ENCODE peak calls at places on chromosome 14, in five cellular contexts. L is upper lobe of right lung, Z is nephron progenitor cell, U is omental fat pad, K is AG09319. H is an unnamed sample.

GRCh38 chr14:102164241-102164641 is 24.5 kb downstream of the WDR20 start:
- DNase-seq in L (no peak), Z (no peak), U (no peak), K (no peak), H (no peak)

GRCh38 chr14:69363055-69363454 is 35.0 kb downstream of the ERH start:
- DNase-seq in L (no peak), Z (peak), U (no peak), K (peak), H (no peak)

GRCh38 chr14:28751467-28752058 is 15.0 kb upstream of the FOXG1 start:
- DNase-seq in L (no peak), Z (peak), U (no peak), K (no peak), H (no peak)

GRCh38 chr14:68141531-68142088 is 322.0 kb downstream of the RAD51B start:
- DNase-seq in L (no peak), Z (no peak), U (no peak), K (no peak), H (no peak)

GRCh38 chr14:89422181-89422951 is 5.3 kb upstream of the FOXN3 start:
- DNase-seq in L (no peak), Z (no peak), U (no peak), K (no peak), H (no peak)

GRCh38 chr14:101460521-101460920 is 100.8 kb upstream of the DIO3 start:
- DNase-seq in L (no peak), Z (no peak), U (no peak), K (no peak), H (no peak)

GRCh38 chr14:102944448-102945330 is 22.2 kb downstream of the AMN start:
- DNase-seq in L (no peak), Z (no peak), U (no peak), K (no peak), H (no peak)

GRCh38 chr14:77086017-77086727 is 11.9 kb upstream of the CIPC start:
- DNase-seq in L (no peak), Z (no peak), U (no peak), K (no peak), H (no peak)

GRCh38 chr14:103194256-103195045 is 71.2 kb downstream of the TNFAIP2 start:
- DNase-seq in L (no peak), Z (no peak), U (no peak), K (peak), H (no peak)

GRCh38 chr14:69624131-69624530 is 12.7 kb downstream of the SUSD6 start:
- DNase-seq in L (no peak), Z (no peak), U (no peak), K (no peak), H (no peak)

GRCh38 chr14:74042296-74042695 is 23.1 kb downstream of the BBOF1 start:
- DNase-seq in L (no peak), Z (no peak), U (no peak), K (no peak), H (no peak)

GRCh38 chr14:74035556-74035955 is 16.4 kb downstream of the BBOF1 start:
- DNase-seq in L (no peak), Z (no peak), U (no peak), K (no peak), H (no peak)

GRCh38 chr14:74034572-74034971 is 15.4 kb downstream of the BBOF1 start:
- DNase-seq in L (no peak), Z (no peak), U (no peak), K (no peak), H (no peak)

DNA sequence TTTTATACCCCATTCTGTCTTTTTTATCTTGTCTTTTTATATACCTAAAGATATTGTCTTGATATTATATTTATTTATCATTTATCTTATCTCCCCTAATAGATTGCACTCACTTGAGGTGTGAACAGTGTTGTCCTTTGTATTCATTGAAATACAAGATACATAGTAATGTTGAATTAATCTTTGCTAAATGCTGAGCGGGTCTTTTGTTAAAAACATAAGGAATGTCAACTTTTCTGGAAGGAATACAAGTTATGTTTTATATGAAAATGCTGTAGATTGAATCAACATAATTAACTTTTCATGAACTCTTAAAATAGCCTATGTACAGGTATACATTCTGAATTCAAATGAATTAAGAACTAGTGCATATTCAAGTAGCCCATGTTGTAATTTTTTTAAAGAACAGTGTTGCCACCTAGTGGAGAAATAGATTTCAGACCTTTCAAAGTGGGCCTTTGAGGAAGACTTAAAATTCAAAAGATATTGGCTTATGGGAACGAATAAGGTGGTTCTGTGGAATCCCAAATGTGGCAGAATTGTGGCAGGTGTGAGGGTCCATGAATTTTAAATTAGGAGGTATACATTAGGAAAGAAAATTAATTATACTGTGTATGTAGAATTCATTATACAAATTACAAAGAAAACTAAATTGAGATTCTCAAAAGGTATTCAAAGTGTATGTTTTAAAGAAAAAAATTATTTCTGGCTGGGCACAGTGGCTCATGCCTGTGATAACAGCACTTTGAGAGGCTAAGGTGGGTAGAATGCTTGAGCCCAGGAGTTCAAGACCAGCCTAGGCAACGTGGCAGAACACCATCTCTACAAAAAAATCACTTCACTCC is 19.1 kb downstream of the BBOF1 start:
- DNase-seq in L (no peak), Z (no peak), U (no peak), K (peak), H (no peak)
- TF ChIP-seq CTCF in L (peak), Z (peak), U (peak), K (peak), H (peak)

DNA sequence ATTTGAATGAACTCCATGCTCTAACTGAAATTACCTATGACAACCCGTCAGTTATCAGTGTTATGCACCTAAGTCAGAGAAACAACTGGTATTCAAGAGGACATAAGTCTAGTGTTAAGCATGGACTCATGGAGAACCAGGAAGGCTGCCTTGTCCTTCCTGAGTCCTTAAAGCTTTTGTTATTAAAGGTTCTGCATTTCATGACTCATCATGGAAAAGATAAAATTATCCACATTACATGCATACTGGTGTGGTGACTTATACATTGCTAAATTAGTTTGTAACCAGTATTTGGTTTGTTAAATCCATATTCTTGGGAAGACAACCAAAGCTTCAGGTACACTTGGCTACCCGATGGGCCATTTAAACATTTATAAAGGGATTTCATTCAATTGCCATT is 6.5 kb upstream of the OR4E1 start:
- DNase-seq in L (no peak), Z (no peak), U (no peak), K (no peak), H (no peak)
- TF ChIP-seq CTCF in L (no peak), Z (no peak), U (no peak), K (no peak), H (no peak)

GRCh38 chr14:106459971-106460730 is 933.8 kb downstream of the TMEM121 start:
- DNase-seq in L (no peak), Z (no peak), U (no peak), K (no peak), H (no peak)
- TF ChIP-seq CTCF in L (peak), Z (no peak), U (no peak), K (no peak), H (no peak)

GRCh38 chr14:74475678-74476077 is 17.4 kb downstream of the NPC2 start:
- DNase-seq in L (no peak), Z (no peak), U (no peak), K (peak), H (no peak)

GRCh38 chr14:74476607-74477006 is 16.5 kb downstream of the NPC2 start:
- DNase-seq in L (no peak), Z (no peak), U (no peak), K (no peak), H (no peak)

GRCh38 chr14:74476107-74476506 is 17.0 kb downstream of the NPC2 start:
- DNase-seq in L (no peak), Z (no peak), U (no peak), K (no peak), H (no peak)

GRCh38 chr14:74480051-74480450 is 13.1 kb downstream of the NPC2 start:
- DNase-seq in L (no peak), Z (no peak), U (no peak), K (no peak), H (no peak)

GRCh38 chr14:74478996-74479635 is 14.0 kb downstream of the NPC2 start:
- DNase-seq in L (no peak), Z (peak), U (no peak), K (no peak), H (no peak)
- TF ChIP-seq CTCF in L (peak), Z (peak), U (no peak), K (peak), H (peak)

H was measured in AG04449.